ENCODE peak calls at places on chromosomes 6 and 20, in six cellular contexts. One of them, this sample, is unnamed.

GRCh38 chr20:48932375-48932941 is 10.9 kb downstream of the ARFGEF2 start:
- DNase-seq in mesothelial cell of epicardium: no peak
- DNase-seq in ovary: no peak
- DNase-seq in neural crest cell: no peak
- DNase-seq in osteocyte: no peak
- DNase-seq in fibroblast of lung: no peak
- DNase-seq in this sample: no peak

GRCh38 chr20:48930878-48931277 is 9.4 kb downstream of the ARFGEF2 start:
- DNase-seq in mesothelial cell of epicardium: no peak
- DNase-seq in ovary: no peak
- DNase-seq in neural crest cell: no peak
- DNase-seq in osteocyte: no peak
- DNase-seq in fibroblast of lung: no peak
- DNase-seq in this sample: no peak

GRCh38 chr6:12570461-12571030 is 146.0 kb upstream of the PHACTR1 start:
- DNase-seq in mesothelial cell of epicardium: no peak
- DNase-seq in ovary: no peak
- DNase-seq in neural crest cell: no peak
- DNase-seq in osteocyte: no peak
- DNase-seq in fibroblast of lung: no peak
- DNase-seq in this sample: no peak

GRCh38 chr6:43926644-43927524 is 156.9 kb downstream of the VEGFA start:
- DNase-seq in mesothelial cell of epicardium: no peak
- DNase-seq in ovary: no peak
- DNase-seq in neural crest cell: peak
- DNase-seq in osteocyte: no peak
- DNase-seq in fibroblast of lung: peak
- DNase-seq in this sample: peak

GRCh38 chr6:133512410-133513016 is 271.4 kb downstream of the EYA4 start:
- DNase-seq in mesothelial cell of epicardium: no peak
- DNase-seq in ovary: peak
- DNase-seq in neural crest cell: peak
- DNase-seq in osteocyte: no peak
- DNase-seq in fibroblast of lung: peak
- DNase-seq in this sample: no peak

GRCh38 chr6:146041282-146041681 is 12.4 kb downstream of the GRM1 start:
- DNase-seq in mesothelial cell of epicardium: no peak
- DNase-seq in ovary: no peak
- DNase-seq in neural crest cell: no peak
- DNase-seq in osteocyte: no peak
- DNase-seq in fibroblast of lung: no peak
- DNase-seq in this sample: no peak

GRCh38 chr6:108945686-108946158 is 97.5 kb downstream of the ARMC2 start:
- DNase-seq in mesothelial cell of epicardium: no peak
- DNase-seq in ovary: peak
- DNase-seq in neural crest cell: no peak
- DNase-seq in osteocyte: no peak
- DNase-seq in fibroblast of lung: peak
- DNase-seq in this sample: no peak

GRCh38 chr6:15493437-15494168 is 169.2 kb downstream of the DTNBP1 start:
- DNase-seq in mesothelial cell of epicardium: no peak
- DNase-seq in ovary: no peak
- DNase-seq in neural crest cell: no peak
- DNase-seq in osteocyte: no peak
- DNase-seq in fibroblast of lung: peak
- DNase-seq in this sample: no peak

GRCh38 chr6:85364354-85364753 is 85.5 kb upstream of the NT5E start:
- DNase-seq in mesothelial cell of epicardium: no peak
- DNase-seq in ovary: no peak
- DNase-seq in neural crest cell: no peak
- DNase-seq in osteocyte: no peak
- DNase-seq in fibroblast of lung: peak
- DNase-seq in this sample: no peak

GRCh38 chr20:46260480-46260879 is 47.8 kb downstream of the CDH22 start:
- DNase-seq in mesothelial cell of epicardium: no peak
- DNase-seq in ovary: no peak
- DNase-seq in neural crest cell: no peak
- DNase-seq in osteocyte: no peak
- DNase-seq in fibroblast of lung: no peak
- DNase-seq in this sample: no peak

GRCh38 chr6:101490857-101491256 is 97.3 kb downstream of the GRIK2 start:
- DNase-seq in mesothelial cell of epicardium: no peak
- DNase-seq in ovary: no peak
- DNase-seq in neural crest cell: no peak
- DNase-seq in osteocyte: no peak
- DNase-seq in fibroblast of lung: no peak
- DNase-seq in this sample: no peak

GRCh38 chr6:16711551-16712249 is 49.6 kb downstream of the ATXN1 start:
- DNase-seq in mesothelial cell of epicardium: no peak
- DNase-seq in ovary: no peak
- DNase-seq in neural crest cell: no peak
- DNase-seq in osteocyte: no peak
- DNase-seq in fibroblast of lung: no peak
- DNase-seq in this sample: no peak
- TF ChIP-seq CTCF in mesothelial cell of epicardium: no peak
- TF ChIP-seq CTCF in ovary: no peak
- TF ChIP-seq CTCF in neural crest cell: no peak
- TF ChIP-seq CTCF in osteocyte: no peak
- TF ChIP-seq CTCF in fibroblast of lung: no peak
- TF ChIP-seq CTCF in this sample: no peak

DNA sequence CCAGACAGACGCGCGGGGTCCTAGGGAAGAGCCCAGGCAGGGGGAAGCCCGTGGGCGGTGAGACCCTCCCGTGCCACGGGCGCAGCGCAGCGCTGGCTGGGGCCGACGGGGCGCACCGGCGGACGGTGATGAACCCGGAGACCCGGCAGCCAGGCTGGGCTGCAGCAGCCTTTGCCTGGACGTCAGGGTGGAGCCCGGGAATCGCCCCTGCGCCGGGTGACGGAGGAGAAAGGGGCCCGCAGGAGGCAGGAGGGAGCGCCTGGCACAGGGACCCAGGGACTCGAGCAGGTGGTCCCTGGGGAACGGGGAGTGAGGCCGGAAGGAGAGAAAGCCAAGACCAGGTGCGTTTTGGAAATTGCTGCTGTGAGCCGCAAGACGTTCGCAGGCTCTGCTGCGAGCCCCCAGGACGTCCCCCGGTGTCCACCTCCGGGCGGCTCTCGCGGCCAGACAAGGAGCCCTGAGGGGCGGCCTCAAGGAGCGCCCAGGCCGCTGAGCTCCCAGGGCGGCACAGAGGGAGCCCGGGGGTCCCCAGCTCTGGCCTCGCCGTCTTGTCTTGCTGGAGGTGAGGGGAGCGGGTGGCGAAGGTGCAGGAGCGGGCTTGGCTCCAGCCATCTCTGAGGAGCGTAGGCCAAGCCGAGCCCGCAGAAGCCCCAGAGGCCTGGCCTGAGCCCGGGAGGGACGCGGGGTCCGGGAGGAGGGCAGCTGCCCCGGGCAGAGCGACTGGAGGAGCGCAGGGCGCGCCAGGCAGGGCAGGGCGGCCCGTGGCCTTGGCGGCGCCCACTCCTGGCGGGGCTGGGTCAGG is 191.2 kb upstream of the PDE10A start:
- DNase-seq in mesothelial cell of epicardium: no peak
- DNase-seq in ovary: no peak
- DNase-seq in neural crest cell: no peak
- DNase-seq in osteocyte: peak
- DNase-seq in fibroblast of lung: no peak
- DNase-seq in this sample: no peak
- TF ChIP-seq CTCF in mesothelial cell of epicardium: no peak
- TF ChIP-seq CTCF in ovary: no peak
- TF ChIP-seq CTCF in neural crest cell: no peak
- TF ChIP-seq CTCF in osteocyte: no peak
- TF ChIP-seq CTCF in fibroblast of lung: no peak
- TF ChIP-seq CTCF in this sample: no peak

GRCh38 chr6:19368511-19368910 is 468.7 kb upstream of the ID4 start:
- DNase-seq in mesothelial cell of epicardium: no peak
- DNase-seq in ovary: no peak
- DNase-seq in neural crest cell: no peak
- DNase-seq in osteocyte: no peak
- DNase-seq in fibroblast of lung: peak
- DNase-seq in this sample: no peak
- TF ChIP-seq CTCF in mesothelial cell of epicardium: no peak
- TF ChIP-seq CTCF in ovary: no peak
- TF ChIP-seq CTCF in neural crest cell: no peak
- TF ChIP-seq CTCF in osteocyte: peak
- TF ChIP-seq CTCF in fibroblast of lung: no peak
- TF ChIP-seq CTCF in this sample: no peak

GRCh38 chr6:88761237-88762031 is 202.0 kb downstream of the RNGTT start:
- DNase-seq in mesothelial cell of epicardium: no peak
- DNase-seq in ovary: no peak
- DNase-seq in neural crest cell: no peak
- DNase-seq in osteocyte: no peak
- DNase-seq in fibroblast of lung: no peak
- DNase-seq in this sample: no peak
- TF ChIP-seq CTCF in mesothelial cell of epicardium: no peak
- TF ChIP-seq CTCF in ovary: no peak
- TF ChIP-seq CTCF in neural crest cell: no peak
- TF ChIP-seq CTCF in osteocyte: no peak
- TF ChIP-seq CTCF in fibroblast of lung: no peak
- TF ChIP-seq CTCF in this sample: no peak

GRCh38 chr6:152821525-152821924 is 70.9 kb downstream of the VIP start:
- DNase-seq in mesothelial cell of epicardium: no peak
- DNase-seq in ovary: no peak
- DNase-seq in neural crest cell: no peak
- DNase-seq in osteocyte: no peak
- DNase-seq in fibroblast of lung: no peak
- DNase-seq in this sample: no peak
- TF ChIP-seq CTCF in mesothelial cell of epicardium: no peak
- TF ChIP-seq CTCF in ovary: no peak
- TF ChIP-seq CTCF in neural crest cell: no peak
- TF ChIP-seq CTCF in osteocyte: no peak
- TF ChIP-seq CTCF in fibroblast of lung: no peak
- TF ChIP-seq CTCF in this sample: no peak

This sample was measured in CD14-positive monocyte.